ENCODE peak calls at places on chromosomes 16 and 17, in eight cellular contexts. C, H, P, X, I, S, G and Z are unnamed samples.

GRCh38 chr17:78242024-78242742 is 10.8 kb downstream of the TMEM235 start:
- DNase-seq in G (no peak), X (no peak), H (no peak), S (no peak), C (no peak), I (peak), P (no peak), Z (no peak)

GRCh38 chr17:2792541-2793169 is 3.6 kb upstream of the RAP1GAP2 start:
- DNase-seq in S (no peak), P (no peak), H (peak), I (no peak), X (no peak), C (no peak), G (no peak), Z (no peak)

GRCh38 chr17:12070561-12070960 is 49.9 kb downstream of the MAP2K4 start:
- DNase-seq in H (no peak), I (peak), S (no peak), G (no peak), P (no peak), X (no peak), C (peak), Z (no peak)

GRCh38 chr17:14011740-14012405 is 57.4 kb upstream of the COX10 start:
- DNase-seq in H (no peak), G (no peak), S (no peak), C (no peak), P (no peak), I (no peak), X (no peak), Z (no peak)

GRCh38 chr17:44829558-44830358 is at the start of gene GJC1:
- DNase-seq in S (no peak), C (peak), P (peak), X (peak), H (peak), I (peak), G (no peak), Z (no peak)

GRCh38 chr16:87387942-87388817 is 4.0 kb upstream of the MAP1LC3B start:
- DNase-seq in G (peak), S (peak), X (peak), C (peak), P (peak), I (peak), H (peak), Z (peak)

GRCh38 chr16:56241596-56241995 is 50.3 kb downstream of the GNAO1 start:
- DNase-seq in H (no peak), G (no peak), X (no peak), S (no peak), I (peak), C (no peak), P (no peak), Z (no peak)

GRCh38 chr16:86680137-86680536 is 101.8 kb downstream of the FOXL1 start:
- DNase-seq in C (peak), X (no peak), G (no peak), I (peak), S (no peak), H (no peak), P (no peak), Z (peak)

GRCh38 chr17:27471321-27472269 is 15.3 kb downstream of the KSR1 start:
- DNase-seq in H (no peak), I (peak), C (no peak), P (no peak), G (no peak), X (peak), S (no peak), Z (no peak)

GRCh38 chr16:77531741-77532140 is 96.9 kb upstream of the ADAMTS18 start:
- DNase-seq in S (no peak), G (no peak), P (no peak), H (no peak), C (peak), X (no peak), I (peak), Z (no peak)

GRCh38 chr17:73281926-73282325 is 20.2 kb upstream of the CPSF4L start:
- DNase-seq in C (peak), P (no peak), S (no peak), H (no peak), X (no peak), I (no peak), G (no peak), Z (no peak)

GRCh38 chr17:70581459-70581858 is 412.1 kb downstream of the KCNJ2 start:
- DNase-seq in C (no peak), H (no peak), I (no peak), G (no peak), P (no peak), X (no peak), S (no peak), Z (no peak)

GRCh38 chr17:70642059-70642458 is 472.7 kb downstream of the KCNJ2 start:
- DNase-seq in C (no peak), X (no peak), P (no peak), H (no peak), I (no peak), S (no peak), G (no peak), Z (no peak)

GRCh38 chr17:64441772-64442549 is 7.0 kb upstream of the MILR1 start:
- DNase-seq in H (peak), X (no peak), G (peak), P (no peak), I (peak), S (no peak), C (peak), Z (peak)

GRCh38 chr17:7997186-7997585 is 5.2 kb upstream of the GUCY2D start:
- DNase-seq in I (peak), H (peak), C (peak), G (no peak), P (no peak), X (no peak), S (no peak), Z (no peak)

GRCh38 chr17:82491533-82491932 is 28.0 kb upstream of the FOXK2 start:
- DNase-seq in C (no peak), G (no peak), I (no peak), X (no peak), P (no peak), H (no peak), S (no peak), Z (no peak)

GRCh38 chr16:73015612-73016487 is 32.1 kb downstream of the ZFHX3 start:
- DNase-seq in P (no peak), S (peak), I (no peak), X (peak), H (no peak), G (no peak), C (no peak), Z (no peak)

GRCh38 chr16:70638814-70639792 is 7.3 kb upstream of the IL34 start:
- DNase-seq in S (no peak), H (no peak), I (peak), X (no peak), C (peak), P (peak), G (no peak), Z (peak)

GRCh38 chr16:27779719-27780161 is 229.8 kb downstream of the KATNIP start:
- DNase-seq in G (peak), P (peak), C (peak), X (peak), S (peak), H (peak), I (peak), Z (peak)

DNA sequence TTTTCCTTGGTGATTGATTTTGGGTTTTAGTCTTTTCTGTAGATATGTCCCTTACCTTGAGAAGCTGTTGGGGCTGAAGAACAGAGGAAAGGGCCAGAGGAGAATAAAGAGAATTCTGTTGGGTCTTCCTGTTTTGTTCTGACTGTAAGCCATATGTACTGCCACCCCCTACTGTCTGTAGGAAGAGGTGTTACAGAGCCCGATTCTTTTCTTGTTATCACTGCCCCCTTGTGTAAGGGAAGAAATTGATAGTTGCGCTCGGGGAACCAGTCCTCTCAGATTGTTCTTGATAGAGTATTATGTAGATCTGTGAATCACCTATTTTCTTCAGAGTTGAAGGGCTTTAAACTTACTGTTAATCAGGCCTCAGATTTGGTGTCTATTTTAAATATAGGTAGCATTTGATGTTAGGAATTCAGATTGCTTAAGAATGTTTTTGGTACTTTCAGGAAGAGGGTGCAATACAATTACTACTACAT is 2.4 kb downstream of the TANC2 start:
- DNase-seq in C (peak), S (no peak), I (peak), G (peak), H (no peak), P (peak), X (no peak), Z (peak)
- H3K4me3 ChIP-seq in C (peak), S (peak), I (no peak), G (no peak), H (no peak), P (no peak), X (peak), Z (no peak)

GRCh38 chr16:13390986-13391305 is 489.5 kb downstream of the SHISA9 start:
- DNase-seq in H (no peak), S (no peak), G (no peak), C (no peak), I (no peak), P (no peak), X (no peak), Z (no peak)
- H3K4me3 ChIP-seq in H (no peak), S (no peak), G (no peak), C (no peak), I (no peak), P (no peak), X (no peak), Z (no peak)

GRCh38 chr17:76080934-76081287 is 1.9 kb downstream of the ZACN start:
- DNase-seq in P (no peak), S (no peak), G (no peak), X (no peak), I (no peak), H (no peak), C (no peak), Z (no peak)

GRCh38 chr17:76078859-76079576 is at the start of gene ZACN:
- DNase-seq in H (no peak), S (no peak), C (no peak), X (peak), I (no peak), G (no peak), P (no peak), Z (no peak)

GRCh38 chr17:76081295-76082210 is 2.6 kb downstream of the ZACN start:
- DNase-seq in G (no peak), S (no peak), C (no peak), H (no peak), I (no peak), X (peak), P (no peak), Z (no peak)

GRCh38 chr17:76080207-76080933 is 1.4 kb downstream of the ZACN start:
- DNase-seq in C (no peak), H (no peak), P (no peak), G (no peak), I (no peak), X (peak), S (no peak), Z (no peak)

GRCh38 chr17:76079577-76080206 is 710 bp downstream of the ZACN start:
- DNase-seq in H (no peak), S (no peak), P (no peak), I (no peak), X (peak), G (no peak), C (no peak), Z (no peak)
- H3K4me3 ChIP-seq in H (no peak), S (no peak), P (no peak), I (no peak), X (no peak), G (no peak), C (no peak), Z (no peak)

GRCh38 chr16:11198817-11199216 is 57.2 kb downstream of the SOCS1 start:
- DNase-seq in C (no peak), X (no peak), P (no peak), G (no peak), H (no peak), I (no peak), S (no peak), Z (no peak)

GRCh38 chr16:11203111-11203623 is 52.8 kb downstream of the SOCS1 start:
- DNase-seq in H (no peak), X (no peak), G (no peak), P (no peak), I (no peak), S (no peak), C (no peak), Z (no peak)

GRCh38 chr16:11202260-11203091 is 53.5 kb downstream of the SOCS1 start:
- DNase-seq in H (no peak), X (no peak), G (no peak), S (no peak), P (no peak), C (no peak), I (no peak), Z (no peak)

GRCh38 chr16:11200523-11201063 is 55.4 kb downstream of the SOCS1 start:
- DNase-seq in C (peak), G (no peak), S (no peak), H (no peak), P (no peak), I (peak), X (no peak), Z (no peak)

DNA sequence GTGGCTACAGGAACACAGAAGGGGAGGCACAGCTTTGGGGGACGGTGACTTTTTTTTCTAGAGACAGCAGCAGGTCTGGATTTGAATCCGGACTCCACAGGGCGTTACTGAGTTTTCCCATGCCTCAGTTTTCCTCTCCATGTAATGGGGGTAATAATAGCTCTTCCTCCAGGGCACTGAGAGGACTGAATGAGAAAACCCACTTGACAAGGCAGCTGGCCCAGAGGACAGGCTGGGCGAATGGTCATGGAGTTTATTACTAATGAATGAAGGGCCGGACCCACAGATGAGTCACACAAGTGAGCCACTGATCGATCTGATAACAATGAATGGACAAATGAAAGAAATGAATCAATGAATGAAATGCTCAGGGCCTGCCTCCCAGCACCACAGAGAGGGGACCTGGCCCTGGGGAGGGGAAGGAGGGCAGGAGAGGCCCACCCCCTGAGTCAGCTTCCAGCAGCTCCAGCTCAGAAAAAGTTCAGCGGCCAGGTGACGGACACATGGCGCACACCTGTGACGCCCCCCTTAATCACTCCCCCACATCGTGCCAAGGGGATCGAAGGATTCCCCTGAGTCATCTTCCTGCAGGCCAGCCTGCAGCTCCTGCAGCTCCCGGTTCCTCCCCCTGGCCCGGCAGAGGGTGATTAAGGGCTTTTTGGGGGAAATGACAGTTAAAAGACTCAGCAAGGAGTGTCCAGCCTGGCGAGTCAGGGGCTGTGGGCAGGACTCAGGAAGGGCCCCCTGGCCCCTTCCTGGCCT is 54.3 kb downstream of the SOCS1 start:
- DNase-seq in C (peak), S (no peak), X (no peak), G (no peak), H (no peak), P (no peak), I (peak), Z (no peak)
- H3K4me3 ChIP-seq in C (no peak), S (no peak), X (no peak), G (no peak), H (no peak), P (no peak), I (no peak), Z (no peak)